ENCODE peak calls at places on chromosomes 7 and 10, in six cellular contexts. K, D, P, X, I and G are unnamed samples.

GRCh38 chr7:82247814-82248433 is 195.7 kb downstream of the CACNA2D1 start:
- DNase-seq in K (peak; percentile 41), D (no peak), P (no peak), X (no peak), I (no peak), G (no peak)

GRCh38 chr10:4260483-4260882 is 475.5 kb upstream of the KLF6 start:
- DNase-seq in K (no peak), D (no peak), P (no peak), X (no peak), I (no peak), G (no peak)

GRCh38 chr7:87218941-87219544 is 489 bp downstream of the TMEM243 start:
- DNase-seq in K (peak; percentile 60), D (peak; percentile 33), P (no peak), X (no peak), I (peak; percentile 94), G (peak; percentile 78)

GRCh38 chr10:117165557-117166419 is 27.7 kb upstream of the VAX1 start:
- DNase-seq in K (peak; percentile 89), D (no peak), P (peak; percentile 64), X (no peak), I (peak; percentile 75), G (no peak)

GRCh38 chr10:67098460-67098859 is 172.6 kb downstream of the LRRTM3 start:
- DNase-seq in K (no peak), D (no peak), P (no peak), X (no peak), I (no peak), G (no peak)

GRCh38 chr7:120402801-120403200 is 129.8 kb downstream of the KCND2 start:
- DNase-seq in K (no peak), D (no peak), P (no peak), X (peak; percentile 11), I (no peak), G (no peak)

GRCh38 chr10:88032566-88032965 is 169.1 kb downstream of the PTEN start:
- DNase-seq in K (no peak), D (no peak), P (no peak), X (no peak), I (no peak), G (no peak)

GRCh38 chr10:70561051-70561450 is 41.5 kb downstream of the PRF1 start:
- DNase-seq in K (no peak), D (no peak), P (no peak), X (no peak), I (peak; percentile 77), G (no peak)

GRCh38 chr10:89032141-89032814 is 41.7 kb downstream of the FAS start:
- DNase-seq in K (no peak), D (no peak), P (no peak), X (peak; percentile 53), I (peak; percentile 84), G (no peak)

GRCh38 chr10:102460836-102461186 is 9.5 kb upstream of the C10orf95 start:
- DNase-seq in K (no peak), D (no peak), P (no peak), X (no peak), I (no peak), G (no peak)

GRCh38 chr7:117686311-117686935 is 186.8 kb downstream of the CTTNBP2 start:
- DNase-seq in K (no peak), D (no peak), P (no peak), X (no peak), I (no peak), G (no peak)

GRCh38 chr10:121910673-121911420 is 17.0 kb downstream of the ATE1 start:
- DNase-seq in K (no peak), D (no peak), P (no peak), X (no peak), I (no peak), G (no peak)

GRCh38 chr7:129315916-129316315 is 91.1 kb downstream of the AHCYL2 start:
- DNase-seq in K (no peak), D (peak; percentile 30), P (no peak), X (no peak), I (no peak), G (no peak)

GRCh38 chr7:45581271-45581780 is 7.2 kb downstream of the ADCY1 start:
- DNase-seq in K (no peak), D (no peak), P (no peak), X (no peak), I (no peak), G (peak; percentile 14)

GRCh38 chr10:5291501-5292195 is 73.1 kb upstream of the UCN3 start:
- DNase-seq in K (no peak), D (no peak), P (no peak), X (peak; percentile 55), I (peak; percentile 75), G (peak; percentile 83)

GRCh38 chr10:79463578-79464496 is 18.4 kb upstream of the ZCCHC24 start:
- DNase-seq in K (no peak), D (no peak), P (no peak), X (no peak), I (no peak), G (no peak)

GRCh38 chr7:138328215-138328614 is 131.8 kb upstream of the TRIM24 start:
- DNase-seq in K (no peak), D (no peak), P (no peak), X (no peak), I (no peak), G (no peak)

GRCh38 chr7:101957733-101958525 is 140.5 kb downstream of the CUX1 start:
- DNase-seq in K (no peak), D (no peak), P (no peak), X (no peak), I (no peak), G (no peak)

GRCh38 chr10:69315610-69316312 is 37.5 kb downstream of the HK1 start:
- DNase-seq in K (no peak), D (no peak), P (no peak), X (no peak), I (no peak), G (no peak)

GRCh38 chr10:79159785-79160184 is 91.0 kb downstream of the ZMIZ1 start:
- DNase-seq in K (peak; percentile 87), D (no peak), P (no peak), X (no peak), I (no peak), G (no peak)

GRCh38 chr7:107150375-107151073 is 18.3 kb upstream of the HBP1 start:
- DNase-seq in K (peak; percentile 49), D (peak; percentile 51), P (peak; percentile 50), X (no peak), I (no peak), G (no peak)

GRCh38 chr7:144500225-144500624 is 96.7 kb upstream of the NOBOX start:
- DNase-seq in K (no peak), D (no peak), P (no peak), X (no peak), I (no peak), G (no peak)

GRCh38 chr10:70931168-70931805 is 42.9 kb upstream of the PCBD1 start:
- DNase-seq in K (no peak), D (no peak), P (no peak), X (peak; percentile 10), I (no peak), G (no peak)

GRCh38 chr7:90951229-90951628 is 313.0 kb upstream of the FZD1 start:
- DNase-seq in K (no peak), D (no peak), P (no peak), X (no peak), I (no peak), G (no peak)

GRCh38 chr7:117019287-117019686 is 66.0 kb downstream of the ST7 start:
- DNase-seq in K (no peak), D (no peak), P (no peak), X (no peak), I (no peak), G (no peak)

GRCh38 chr10:78960316-78960800 is 108.4 kb upstream of the ZMIZ1 start:
- DNase-seq in K (no peak), D (peak; percentile 62), P (no peak), X (peak; percentile 81), I (no peak), G (no peak)

GRCh38 chr7:95642173-95642572 is 45.9 kb upstream of the PDK4 start:
- DNase-seq in K (no peak), D (no peak), P (no peak), X (no peak), I (no peak), G (no peak)

GRCh38 chr7:87564290-87564963 is 36.3 kb downstream of the ABCB1 start:
- DNase-seq in K (peak; percentile 25), D (no peak), P (no peak), X (no peak), I (no peak), G (no peak)

GRCh38 chr10:75101416-75102251 is 9.8 kb upstream of the SAMD8 start:
- DNase-seq in K (no peak), D (no peak), P (no peak), X (no peak), I (no peak), G (peak; percentile 78)

GRCh38 chr7:84647797-84648762 is 453.5 kb upstream of the SEMA3A start:
- DNase-seq in K (no peak), D (no peak), P (no peak), X (peak; percentile 63), I (no peak), G (no peak)

GRCh38 chr7:127983804-127984332 is 47.4 kb downstream of the LRRC4 start:
- DNase-seq in K (no peak), D (no peak), P (no peak), X (no peak), I (no peak), G (no peak)